ENCODE peak calls at places on chromosomes 11 and 22, in nine cellular contexts. One of them, this sample, is unnamed.

GRCh38 chr11:130069684-130070108 is at the start of gene APLP2:
- DNase-seq in OCI-LY7: peak; percentile 99
- DNase-seq in tibial artery: peak; percentile 100
- DNase-seq in lower lobe of right lung: peak; percentile 99
- DNase-seq in activated naive CD4-positive, alpha-beta T cell: peak; percentile 91
- DNase-seq in iPS DF 6.9: peak; percentile 95
- DNase-seq in naive thymus-derived CD8-positive, alpha-beta T cell: peak; percentile 97
- DNase-seq in NCI-H2227 treated with DMSO at 0.1 percent for 48 hours: peak; percentile 96
- DNase-seq in KBM-7: peak; percentile 98
- DNase-seq in this sample: peak; percentile 95

GRCh38 chr11:44304091-44305084 is 5.6 kb downstream of the ALX4 start:
- DNase-seq in naive thymus-derived CD8-positive, alpha-beta T cell: no peak
- DNase-seq in NCI-H2227 treated with DMSO at 0.1 percent for 48 hours: no peak
- DNase-seq in lower lobe of right lung: no peak
- DNase-seq in tibial artery: no peak
- DNase-seq in activated naive CD4-positive, alpha-beta T cell: no peak
- DNase-seq in iPS DF 6.9: no peak
- DNase-seq in OCI-LY7: no peak
- DNase-seq in KBM-7: no peak
- DNase-seq in this sample: no peak

GRCh38 chr11:101509911-101510310 is 73.9 kb downstream of the TRPC6 start:
- DNase-seq in iPS DF 6.9: no peak
- DNase-seq in KBM-7: no peak
- DNase-seq in naive thymus-derived CD8-positive, alpha-beta T cell: no peak
- DNase-seq in lower lobe of right lung: no peak
- DNase-seq in NCI-H2227 treated with DMSO at 0.1 percent for 48 hours: no peak
- DNase-seq in tibial artery: no peak
- DNase-seq in activated naive CD4-positive, alpha-beta T cell: no peak
- DNase-seq in OCI-LY7: no peak
- DNase-seq in this sample: no peak

GRCh38 chr11:1994121-1994520 is 3.5 kb downstream of the H19 start:
- DNase-seq in naive thymus-derived CD8-positive, alpha-beta T cell: no peak
- DNase-seq in NCI-H2227 treated with DMSO at 0.1 percent for 48 hours: no peak
- DNase-seq in iPS DF 6.9: no peak
- DNase-seq in lower lobe of right lung: no peak
- DNase-seq in activated naive CD4-positive, alpha-beta T cell: no peak
- DNase-seq in KBM-7: no peak
- DNase-seq in OCI-LY7: no peak
- DNase-seq in tibial artery: no peak
- DNase-seq in this sample: no peak

GRCh38 chr11:76512851-76513653 is 68.2 kb downstream of the EMSY start:
- DNase-seq in tibial artery: no peak
- DNase-seq in activated naive CD4-positive, alpha-beta T cell: no peak
- DNase-seq in naive thymus-derived CD8-positive, alpha-beta T cell: no peak
- DNase-seq in KBM-7: peak; percentile 38
- DNase-seq in OCI-LY7: peak; percentile 32
- DNase-seq in iPS DF 6.9: no peak
- DNase-seq in NCI-H2227 treated with DMSO at 0.1 percent for 48 hours: no peak
- DNase-seq in lower lobe of right lung: no peak
- DNase-seq in this sample: no peak

GRCh38 chr11:35163209-35163608 is 24.2 kb downstream of the CD44 start:
- DNase-seq in KBM-7: no peak
- DNase-seq in activated naive CD4-positive, alpha-beta T cell: no peak
- DNase-seq in lower lobe of right lung: no peak
- DNase-seq in OCI-LY7: no peak
- DNase-seq in iPS DF 6.9: no peak
- DNase-seq in tibial artery: no peak
- DNase-seq in NCI-H2227 treated with DMSO at 0.1 percent for 48 hours: no peak
- DNase-seq in naive thymus-derived CD8-positive, alpha-beta T cell: no peak
- DNase-seq in this sample: no peak

GRCh38 chr22:29609139-29609538 is 5.7 kb downstream of the NF2 start:
- DNase-seq in OCI-LY7: no peak
- DNase-seq in activated naive CD4-positive, alpha-beta T cell: no peak
- DNase-seq in tibial artery: no peak
- DNase-seq in iPS DF 6.9: no peak
- DNase-seq in naive thymus-derived CD8-positive, alpha-beta T cell: no peak
- DNase-seq in lower lobe of right lung: no peak
- DNase-seq in NCI-H2227 treated with DMSO at 0.1 percent for 48 hours: no peak
- DNase-seq in KBM-7: peak; percentile 21
- DNase-seq in this sample: no peak

GRCh38 chr11:26575946-26576345 is 3.9 kb upstream of the MUC15 start:
- DNase-seq in activated naive CD4-positive, alpha-beta T cell: no peak
- DNase-seq in OCI-LY7: no peak
- DNase-seq in lower lobe of right lung: no peak
- DNase-seq in NCI-H2227 treated with DMSO at 0.1 percent for 48 hours: no peak
- DNase-seq in tibial artery: no peak
- DNase-seq in KBM-7: no peak
- DNase-seq in iPS DF 6.9: no peak
- DNase-seq in naive thymus-derived CD8-positive, alpha-beta T cell: no peak
- DNase-seq in this sample: no peak

GRCh38 chr11:45180158-45180887 is 33.9 kb downstream of the PRDM11 start:
- DNase-seq in NCI-H2227 treated with DMSO at 0.1 percent for 48 hours: peak; percentile 34
- DNase-seq in OCI-LY7: no peak
- DNase-seq in KBM-7: no peak
- DNase-seq in tibial artery: no peak
- DNase-seq in naive thymus-derived CD8-positive, alpha-beta T cell: no peak
- DNase-seq in lower lobe of right lung: peak; percentile 64
- DNase-seq in iPS DF 6.9: no peak
- DNase-seq in activated naive CD4-positive, alpha-beta T cell: no peak
- DNase-seq in this sample: no peak

GRCh38 chr11:16049611-16050010 is 306.7 kb downstream of the SOX6 start:
- DNase-seq in activated naive CD4-positive, alpha-beta T cell: no peak
- DNase-seq in naive thymus-derived CD8-positive, alpha-beta T cell: no peak
- DNase-seq in NCI-H2227 treated with DMSO at 0.1 percent for 48 hours: no peak
- DNase-seq in lower lobe of right lung: no peak
- DNase-seq in iPS DF 6.9: no peak
- DNase-seq in tibial artery: no peak
- DNase-seq in KBM-7: no peak
- DNase-seq in OCI-LY7: no peak
- DNase-seq in this sample: no peak

GRCh38 chr22:32531955-32532818 is 57.6 kb downstream of the FBXO7 start:
- DNase-seq in naive thymus-derived CD8-positive, alpha-beta T cell: no peak
- DNase-seq in NCI-H2227 treated with DMSO at 0.1 percent for 48 hours: peak; percentile 14
- DNase-seq in OCI-LY7: no peak
- DNase-seq in lower lobe of right lung: peak; percentile 75
- DNase-seq in KBM-7: no peak
- DNase-seq in tibial artery: peak; percentile 89
- DNase-seq in activated naive CD4-positive, alpha-beta T cell: no peak
- DNase-seq in iPS DF 6.9: peak; percentile 41
- DNase-seq in this sample: no peak

GRCh38 chr11:107927559-107927958 is 689 bp upstream of the RAB39A start:
- DNase-seq in KBM-7: no peak
- DNase-seq in tibial artery: no peak
- DNase-seq in naive thymus-derived CD8-positive, alpha-beta T cell: no peak
- DNase-seq in NCI-H2227 treated with DMSO at 0.1 percent for 48 hours: no peak
- DNase-seq in activated naive CD4-positive, alpha-beta T cell: no peak
- DNase-seq in iPS DF 6.9: no peak
- DNase-seq in OCI-LY7: no peak
- DNase-seq in lower lobe of right lung: no peak
- DNase-seq in this sample: no peak

GRCh38 chr22:38072322-38073149 is 11.4 kb downstream of the SLC16A8 start:
- DNase-seq in activated naive CD4-positive, alpha-beta T cell: no peak
- DNase-seq in iPS DF 6.9: no peak
- DNase-seq in KBM-7: no peak
- DNase-seq in tibial artery: no peak
- DNase-seq in OCI-LY7: no peak
- DNase-seq in NCI-H2227 treated with DMSO at 0.1 percent for 48 hours: no peak
- DNase-seq in naive thymus-derived CD8-positive, alpha-beta T cell: no peak
- DNase-seq in lower lobe of right lung: peak; percentile 32
- DNase-seq in this sample: no peak

GRCh38 chr11:43789700-43790443 is 90.8 kb upstream of the ALKBH3 start:
- DNase-seq in KBM-7: no peak
- DNase-seq in tibial artery: no peak
- DNase-seq in naive thymus-derived CD8-positive, alpha-beta T cell: no peak
- DNase-seq in lower lobe of right lung: no peak
- DNase-seq in NCI-H2227 treated with DMSO at 0.1 percent for 48 hours: no peak
- DNase-seq in iPS DF 6.9: no peak
- DNase-seq in activated naive CD4-positive, alpha-beta T cell: no peak
- DNase-seq in OCI-LY7: no peak
- DNase-seq in this sample: no peak

GRCh38 chr11:74701351-74701750 is 29.9 kb downstream of the CHRDL2 start:
- DNase-seq in iPS DF 6.9: no peak
- DNase-seq in activated naive CD4-positive, alpha-beta T cell: no peak
- DNase-seq in lower lobe of right lung: no peak
- DNase-seq in NCI-H2227 treated with DMSO at 0.1 percent for 48 hours: no peak
- DNase-seq in naive thymus-derived CD8-positive, alpha-beta T cell: no peak
- DNase-seq in KBM-7: peak; percentile 57
- DNase-seq in tibial artery: no peak
- DNase-seq in OCI-LY7: peak; percentile 8
- DNase-seq in this sample: no peak

GRCh38 chr22:43142881-43143562 is at the start of gene MCAT:
- DNase-seq in iPS DF 6.9: peak; percentile 55
- DNase-seq in lower lobe of right lung: peak; percentile 89
- DNase-seq in activated naive CD4-positive, alpha-beta T cell: peak; percentile 69
- DNase-seq in OCI-LY7: peak; percentile 88
- DNase-seq in KBM-7: peak; percentile 82
- DNase-seq in naive thymus-derived CD8-positive, alpha-beta T cell: peak; percentile 80
- DNase-seq in tibial artery: peak; percentile 80
- DNase-seq in NCI-H2227 treated with DMSO at 0.1 percent for 48 hours: peak; percentile 59
- DNase-seq in this sample: peak; percentile 74

GRCh38 chr11:108853864-108854263 is 189.0 kb downstream of the DDX10 start:
- DNase-seq in naive thymus-derived CD8-positive, alpha-beta T cell: no peak
- DNase-seq in activated naive CD4-positive, alpha-beta T cell: no peak
- DNase-seq in lower lobe of right lung: no peak
- DNase-seq in NCI-H2227 treated with DMSO at 0.1 percent for 48 hours: no peak
- DNase-seq in KBM-7: no peak
- DNase-seq in iPS DF 6.9: no peak
- DNase-seq in tibial artery: no peak
- DNase-seq in OCI-LY7: peak; percentile 8
- DNase-seq in this sample: no peak

GRCh38 chr11:120128392-120129172 is 9.3 kb downstream of the TRIM29 start:
- DNase-seq in KBM-7: no peak
- DNase-seq in naive thymus-derived CD8-positive, alpha-beta T cell: no peak
- DNase-seq in activated naive CD4-positive, alpha-beta T cell: no peak
- DNase-seq in iPS DF 6.9: no peak
- DNase-seq in OCI-LY7: no peak
- DNase-seq in NCI-H2227 treated with DMSO at 0.1 percent for 48 hours: no peak
- DNase-seq in tibial artery: peak; percentile 82
- DNase-seq in lower lobe of right lung: peak; percentile 60
- DNase-seq in this sample: no peak

GRCh38 chr11:13697710-13698109 is 29.2 kb downstream of the FAR1 start:
- DNase-seq in NCI-H2227 treated with DMSO at 0.1 percent for 48 hours: no peak
- DNase-seq in iPS DF 6.9: no peak
- DNase-seq in naive thymus-derived CD8-positive, alpha-beta T cell: no peak
- DNase-seq in OCI-LY7: no peak
- DNase-seq in lower lobe of right lung: no peak
- DNase-seq in KBM-7: no peak
- DNase-seq in activated naive CD4-positive, alpha-beta T cell: no peak
- DNase-seq in tibial artery: no peak
- DNase-seq in this sample: no peak

GRCh38 chr11:69442807-69443137 is 38.7 kb upstream of the LINC01488 start:
- DNase-seq in activated naive CD4-positive, alpha-beta T cell: no peak
- DNase-seq in naive thymus-derived CD8-positive, alpha-beta T cell: no peak
- DNase-seq in tibial artery: no peak
- DNase-seq in iPS DF 6.9: no peak
- DNase-seq in OCI-LY7: no peak
- DNase-seq in lower lobe of right lung: peak; percentile 60
- DNase-seq in NCI-H2227 treated with DMSO at 0.1 percent for 48 hours: no peak
- DNase-seq in KBM-7: no peak
- DNase-seq in this sample: no peak

GRCh38 chr11:76410771-76411423 is 29.8 kb downstream of the GVQW3 start:
- DNase-seq in activated naive CD4-positive, alpha-beta T cell: no peak
- DNase-seq in NCI-H2227 treated with DMSO at 0.1 percent for 48 hours: no peak
- DNase-seq in lower lobe of right lung: no peak
- DNase-seq in tibial artery: no peak
- DNase-seq in KBM-7: no peak
- DNase-seq in iPS DF 6.9: no peak
- DNase-seq in naive thymus-derived CD8-positive, alpha-beta T cell: no peak
- DNase-seq in OCI-LY7: no peak
- DNase-seq in this sample: no peak

GRCh38 chr11:86578727-86579405 is 93.5 kb downstream of the ME3 start:
- DNase-seq in NCI-H2227 treated with DMSO at 0.1 percent for 48 hours: no peak
- DNase-seq in OCI-LY7: no peak
- DNase-seq in activated naive CD4-positive, alpha-beta T cell: no peak
- DNase-seq in naive thymus-derived CD8-positive, alpha-beta T cell: no peak
- DNase-seq in iPS DF 6.9: no peak
- DNase-seq in lower lobe of right lung: no peak
- DNase-seq in tibial artery: no peak
- DNase-seq in KBM-7: no peak
- DNase-seq in this sample: no peak

GRCh38 chr11:131372243-131372930 is 2.0 kb downstream of the NTM start:
- DNase-seq in iPS DF 6.9: no peak
- DNase-seq in lower lobe of right lung: no peak
- DNase-seq in naive thymus-derived CD8-positive, alpha-beta T cell: no peak
- DNase-seq in OCI-LY7: no peak
- DNase-seq in activated naive CD4-positive, alpha-beta T cell: no peak
- DNase-seq in tibial artery: no peak
- DNase-seq in NCI-H2227 treated with DMSO at 0.1 percent for 48 hours: no peak
- DNase-seq in KBM-7: no peak
- DNase-seq in this sample: no peak

GRCh38 chr22:28053871-28054621 is 135.0 kb upstream of the PITPNB start:
- DNase-seq in KBM-7: no peak
- DNase-seq in lower lobe of right lung: no peak
- DNase-seq in tibial artery: no peak
- DNase-seq in OCI-LY7: no peak
- DNase-seq in iPS DF 6.9: no peak
- DNase-seq in NCI-H2227 treated with DMSO at 0.1 percent for 48 hours: no peak
- DNase-seq in naive thymus-derived CD8-positive, alpha-beta T cell: no peak
- DNase-seq in activated naive CD4-positive, alpha-beta T cell: no peak
- DNase-seq in this sample: no peak

GRCh38 chr22:20549232-20549841 is 41.9 kb downstream of the MED15 start:
- DNase-seq in OCI-LY7: no peak
- DNase-seq in lower lobe of right lung: peak; percentile 48
- DNase-seq in KBM-7: peak; percentile 72
- DNase-seq in NCI-H2227 treated with DMSO at 0.1 percent for 48 hours: no peak
- DNase-seq in tibial artery: no peak
- DNase-seq in naive thymus-derived CD8-positive, alpha-beta T cell: peak; percentile 70
- DNase-seq in iPS DF 6.9: no peak
- DNase-seq in activated naive CD4-positive, alpha-beta T cell: peak; percentile 47
- DNase-seq in this sample: no peak

GRCh38 chr11:6655790-6656580 is at the start of gene DCHS1:
- DNase-seq in lower lobe of right lung: no peak
- DNase-seq in iPS DF 6.9: no peak
- DNase-seq in OCI-LY7: no peak
- DNase-seq in tibial artery: no peak
- DNase-seq in activated naive CD4-positive, alpha-beta T cell: no peak
- DNase-seq in naive thymus-derived CD8-positive, alpha-beta T cell: peak; percentile 41
- DNase-seq in KBM-7: no peak
- DNase-seq in NCI-H2227 treated with DMSO at 0.1 percent for 48 hours: peak; percentile 53
- DNase-seq in this sample: no peak

GRCh38 chr11:72091292-72091691 is 10.6 kb downstream of the LRRC51 start:
- DNase-seq in NCI-H2227 treated with DMSO at 0.1 percent for 48 hours: no peak
- DNase-seq in tibial artery: peak; percentile 78
- DNase-seq in iPS DF 6.9: no peak
- DNase-seq in activated naive CD4-positive, alpha-beta T cell: peak; percentile 42
- DNase-seq in OCI-LY7: peak; percentile 83
- DNase-seq in KBM-7: peak; percentile 93
- DNase-seq in naive thymus-derived CD8-positive, alpha-beta T cell: peak; percentile 67
- DNase-seq in lower lobe of right lung: peak; percentile 72
- DNase-seq in this sample: peak; percentile 46

GRCh38 chr11:34053161-34053686 is 1.7 kb downstream of the CAPRIN1 start:
- DNase-seq in lower lobe of right lung: peak; percentile 87
- DNase-seq in tibial artery: peak; percentile 66
- DNase-seq in NCI-H2227 treated with DMSO at 0.1 percent for 48 hours: peak; percentile 80
- DNase-seq in naive thymus-derived CD8-positive, alpha-beta T cell: peak; percentile 74
- DNase-seq in KBM-7: peak; percentile 86
- DNase-seq in iPS DF 6.9: no peak
- DNase-seq in OCI-LY7: peak; percentile 82
- DNase-seq in activated naive CD4-positive, alpha-beta T cell: peak; percentile 42
- DNase-seq in this sample: peak; percentile 69

This sample was measured in activated T-helper 9 cell treated with anti-CD3 and anti-CD28 coated beads, Interleukin-2, amount 50 U/mL, for 16 hours.